ENCODE peak calls at places on chromosomes 2 and 18, in six cellular contexts. C is GM23338, N is GM23248, A is hepatocyte, Y is PC-3, T is MM.1S. V is an unnamed sample.

GRCh38 chr2:237968048-237968862 is 1.4 kb downstream of the UBE2F start:
- DNase-seq in C (peak; percentile 41), N (peak; percentile 89), A (peak; percentile 50), Y (peak; percentile 7), T (peak; percentile 89), V (peak; percentile 86)

GRCh38 chr2:234032301-234032856 is 18.1 kb upstream of the SPP2 start:
- DNase-seq in C (no peak), N (peak; percentile 78), A (no peak), Y (peak; percentile 86), T (no peak), V (no peak)

GRCh38 chr2:27705851-27706622 is 42.3 kb downstream of the SLC4A1AP start:
- DNase-seq in C (no peak), N (peak; percentile 96), A (peak; percentile 68), Y (peak; percentile 92), T (no peak), V (no peak)

GRCh38 chr2:168538534-168538933 is 82.5 kb downstream of the CERS6 start:
- DNase-seq in C (no peak), N (peak; percentile 58), A (no peak), Y (no peak), T (no peak), V (no peak)

GRCh38 chr2:86764661-86765307 is 25.9 kb downstream of the CD8A start:
- DNase-seq in C (peak; percentile 75), N (peak; percentile 58), A (peak; percentile 59), Y (peak; percentile 70), T (peak; percentile 54), V (peak; percentile 51)

GRCh38 chr2:42916394-42916793 is 124.0 kb upstream of the HAAO start:
- DNase-seq in C (no peak), N (no peak), A (no peak), Y (no peak), T (no peak), V (no peak)

GRCh38 chr18:35460719-35461118 is 37.0 kb downstream of the INO80C start:
- DNase-seq in C (no peak), N (peak; percentile 50), A (no peak), Y (peak; percentile 62), T (no peak), V (no peak)

GRCh38 chr18:74517236-74517630 is 17.1 kb upstream of the CNDP1 start:
- DNase-seq in C (no peak), N (no peak), A (peak; percentile 55), Y (no peak), T (no peak), V (no peak)

GRCh38 chr2:95297088-95297487 is at the start of gene KCNIP3:
- DNase-seq in C (peak; percentile 55), N (no peak), A (peak; percentile 66), Y (peak; percentile 51), T (no peak), V (no peak)

GRCh38 chr18:55856191-55856590 is 268.2 kb upstream of the TCF4 start:
- DNase-seq in C (peak; percentile 84), N (peak; percentile 87), A (peak; percentile 43), Y (peak; percentile 99), T (no peak), V (no peak)

GRCh38 chr18:154151-154550 is 4.2 kb upstream of the USP14 start:
- DNase-seq in C (no peak), N (peak; percentile 12), A (no peak), Y (peak; percentile 16), T (no peak), V (no peak)

GRCh38 chr18:28511421-28511821 is 334.5 kb upstream of the CDH2 start:
- DNase-seq in C (no peak), N (peak; percentile 48), A (no peak), Y (peak; percentile 67), T (no peak), V (no peak)

GRCh38 chr2:232884549-232885263 is 14.6 kb downstream of the SNORC start:
- DNase-seq in C (no peak), N (no peak), A (no peak), Y (no peak), T (no peak), V (no peak)

GRCh38 chr18:58732471-58732870 is 61.2 kb downstream of the MALT1 start:
- DNase-seq in C (no peak), N (no peak), A (no peak), Y (no peak), T (no peak), V (no peak)

GRCh38 chr2:73944714-73945113 is 18.0 kb downstream of the DGUOK start:
- DNase-seq in C (no peak), N (no peak), A (no peak), Y (no peak), T (no peak), V (no peak)

GRCh38 chr2:41061371-41061770 is 609.5 kb upstream of the SLC8A1 start:
- DNase-seq in C (no peak), N (no peak), A (no peak), Y (no peak), T (no peak), V (no peak)

GRCh38 chr18:61554117-61554776 is 221.0 kb downstream of the CDH20 start:
- DNase-seq in C (peak; percentile 22), N (no peak), A (no peak), Y (no peak), T (no peak), V (no peak)

GRCh38 chr18:54775686-54776085 is 52.6 kb upstream of the RAB27B start:
- DNase-seq in C (peak; percentile 20), N (peak; percentile 89), A (no peak), Y (peak; percentile 77), T (no peak), V (no peak)

GRCh38 chr18:55790296-55790695 is 202.3 kb upstream of the TCF4 start:
- DNase-seq in C (no peak), N (peak; percentile 89), A (peak; percentile 37), Y (peak; percentile 85), T (no peak), V (no peak)

GRCh38 chr2:131047920-131048560 is 45.2 kb downstream of the FAM168B start:
- DNase-seq in C (no peak), N (no peak), A (no peak), Y (no peak), T (no peak), V (no peak)

GRCh38 chr18:75923169-75923568 is 495.7 kb upstream of the SMIM21 start:
- DNase-seq in C (no peak), N (peak; percentile 66), A (peak; percentile 17), Y (peak; percentile 31), T (no peak), V (no peak)

GRCh38 chr2:60312618-60313017 is 240.8 kb downstream of the BCL11A start:
- DNase-seq in C (no peak), N (no peak), A (no peak), Y (no peak), T (peak; percentile 21), V (no peak)

GRCh38 chr2:9844036-9844483 is 786 bp downstream of the TAF1B start:
- DNase-seq in C (peak; percentile 29), N (peak; percentile 68), A (no peak), Y (peak; percentile 40), T (peak; percentile 32), V (peak; percentile 40)

GRCh38 chr2:120976501-120977307 is 241.0 kb downstream of the GLI2 start:
- DNase-seq in C (no peak), N (no peak), A (no peak), Y (no peak), T (no peak), V (no peak)

GRCh38 chr2:134367216-134367615 is 113.3 kb downstream of the MGAT5 start:
- DNase-seq in C (no peak), N (no peak), A (no peak), Y (no peak), T (no peak), V (no peak)

GRCh38 chr18:35334821-35335220 is 9.4 kb downstream of the ZNF24 start:
- DNase-seq in C (no peak), N (peak; percentile 73), A (no peak), Y (peak; percentile 10), T (no peak), V (no peak)

GRCh38 chr2:176242211-176242610 is 27.0 kb upstream of the MTX2 start:
- DNase-seq in C (no peak), N (peak; percentile 50), A (no peak), Y (no peak), T (no peak), V (no peak)

GRCh38 chr18:9706081-9706935 is 1.8 kb upstream of the RAB31 start:
- DNase-seq in C (no peak), N (peak; percentile 65), A (no peak), Y (no peak), T (no peak), V (no peak)

GRCh38 chr2:37643102-37644078 is 28.1 kb downstream of the CDC42EP3 start:
- DNase-seq in C (no peak), N (no peak), A (no peak), Y (no peak), T (no peak), V (no peak)

GRCh38 chr2:31979966-31980365 is 30.8 kb downstream of the MEMO1 start:
- DNase-seq in C (no peak), N (peak; percentile 54), A (no peak), Y (no peak), T (no peak), V (no peak)

GRCh38 chr2:9885036-9885684 is 41.9 kb downstream of the TAF1B start:
- DNase-seq in C (no peak), N (peak; percentile 46), A (no peak), Y (no peak), T (no peak), V (no peak)

GRCh38 chr2:217976301-217976700 is 26.5 kb downstream of the TNS1 start:
- DNase-seq in C (no peak), N (no peak), A (no peak), Y (no peak), T (no peak), V (no peak)
- H3K4me1 ChIP-seq in C (peaks cover 15% of the 10 kb centered on the region), N (peaks cover 24% of the 10 kb centered on the region), A (peaks cover 25% of the 10 kb centered on the region), Y (no peaks in the 10 kb centered on the region), T (no peaks in the 10 kb centered on the region), V (no peaks in the 10 kb centered on the region)

GRCh38 chr2:164538250-164538866 is 82.9 kb downstream of the GRB14 start:
- DNase-seq in C (peak; percentile 75), N (peak; percentile 69), A (peak; percentile 56), Y (peak; percentile 73), T (peak; percentile 57), V (peak; percentile 23)

GRCh38 chr2:164545484-164545883 is 75.8 kb downstream of the GRB14 start:
- DNase-seq in C (no peak), N (no peak), A (no peak), Y (no peak), T (no peak), V (no peak)

DNA sequence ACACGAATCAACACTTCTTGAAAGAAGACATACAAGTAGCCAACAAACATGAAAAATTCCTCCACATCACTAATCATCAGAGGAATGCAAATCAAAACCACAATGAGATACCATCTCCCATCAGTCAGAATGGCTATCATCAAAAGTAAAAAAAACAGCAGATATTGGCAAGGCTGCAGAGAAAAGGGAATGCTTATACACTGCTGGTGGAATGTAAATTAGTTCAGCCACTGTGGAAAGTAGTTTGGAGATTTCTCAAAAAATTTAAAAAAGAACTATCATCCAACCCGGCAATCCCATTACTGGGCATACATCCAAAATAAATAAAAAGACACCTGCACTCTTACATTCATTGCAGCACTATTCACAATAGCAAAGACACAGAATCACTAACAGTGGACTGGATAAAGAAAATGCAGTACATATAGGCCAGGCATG is 78.7 kb downstream of the GRB14 start:
- DNase-seq in C (no peak), N (peak; percentile 20), A (no peak), Y (peak; percentile 54), T (no peak), V (no peak)
- TF ChIP-seq EZH2phosphoT487 in C (no peak), N (peak; percentile 75), A (no peak), Y (no peak), T (no peak), V (no peak)

GRCh38 chr2:63942788-63943187 is 76.4 kb downstream of the VPS54 start:
- DNase-seq in C (no peak), N (no peak), A (no peak), Y (no peak), T (no peak), V (no peak)
- H3K9me2 ChIP-seq in C (no peaks in the 10 kb centered on the region), N (no peaks in the 10 kb centered on the region), A (no peaks in the 10 kb centered on the region), Y (no peaks in the 10 kb centered on the region), T (no peaks in the 10 kb centered on the region), V (no peaks in the 10 kb centered on the region)

GRCh38 chr2:215717627-215718412 is 282.0 kb upstream of the FN1 start:
- DNase-seq in C (no peak), N (peak; percentile 32), A (no peak), Y (no peak), T (no peak), V (no peak)
- H3K4me1 ChIP-seq in C (no peaks in the 10 kb centered on the region), N (peaks cover 50% of the 10 kb centered on the region), A (peaks cover 9% of the 10 kb centered on the region), Y (peaks cover 9% of the 10 kb centered on the region), T (no peaks in the 10 kb centered on the region), V (no peaks in the 10 kb centered on the region)

V was measured in OCI-LY7.